ENCODE peak calls at places on chromosome 2, in six cellular contexts. D is colonic mucosa; P is CD4-positive, CD25-positive, alpha-beta regulatory T cell; O is ovary; H is stomach; I is neural progenitor cell. W is an unnamed sample.

GRCh38 chr2:204343685-204344084 is 201.6 kb upstream of the PARD3B start:
- DNase-seq in D (no peak), P (no peak), O (no peak), H (no peak), I (no peak), W (no peak)

GRCh38 chr2:173119069-173119807 is 43.6 kb downstream of the MAP3K20 start:
- DNase-seq in D (peak; percentile 20), P (no peak), O (peak; percentile 43), H (no peak), I (no peak), W (no peak)

GRCh38 chr2:29010946-29011649 is 30.0 kb downstream of the TOGARAM2 start:
- DNase-seq in D (no peak), P (no peak), O (peak; percentile 73), H (peak; percentile 38), I (peak; percentile 32), W (no peak)

GRCh38 chr2:118853647-118854367 is 6.4 kb upstream of the EN1 start:
- DNase-seq in D (no peak), P (no peak), O (no peak), H (no peak), I (peak; percentile 36), W (no peak)

GRCh38 chr2:728165-728564 is 51.0 kb upstream of the TMEM18 start:
- DNase-seq in D (no peak), P (no peak), O (no peak), H (no peak), I (no peak), W (no peak)

GRCh38 chr2:46748121-46748520 is 167.5 kb downstream of the MCFD2 start:
- DNase-seq in D (no peak), P (no peak), O (no peak), H (no peak), I (no peak), W (no peak)

GRCh38 chr2:131010566-131010965 is 82.7 kb downstream of the FAM168B start:
- DNase-seq in D (no peak), P (no peak), O (no peak), H (no peak), I (no peak), W (no peak)

GRCh38 chr2:208077286-208077685 is 47.0 kb downstream of the CRYGD start:
- DNase-seq in D (no peak), P (no peak), O (no peak), H (no peak), I (no peak), W (no peak)

GRCh38 chr2:156437272-156437671 is 1.1 kb downstream of the GPD2 start:
- DNase-seq in D (peak; percentile 34), P (no peak), O (no peak), H (peak; percentile 28), I (peak; percentile 5), W (no peak)

GRCh38 chr2:119028327-119029174 is 86.6 kb downstream of the MARCO start:
- DNase-seq in D (peak; percentile 50), P (no peak), O (peak; percentile 44), H (peak; percentile 59), I (peak; percentile 58), W (no peak)

GRCh38 chr2:32248299-32248698 is 16.4 kb downstream of the NLRC4 start:
- DNase-seq in D (peak; percentile 22), P (no peak), O (no peak), H (no peak), I (no peak), W (no peak)

GRCh38 chr2:75432761-75433361 is 127.9 kb downstream of the EVA1A start:
- DNase-seq in D (no peak), P (no peak), O (no peak), H (no peak), I (peak; percentile 75), W (no peak)

GRCh38 chr2:96267159-96267971 is 1.3 kb downstream of the CIAO1 start:
- DNase-seq in D (peak; percentile 34), P (peak; percentile 20), O (peak; percentile 45), H (peak; percentile 40), I (peak; percentile 62), W (no peak)

GRCh38 chr2:75541430-75541829 is 19.3 kb downstream of the EVA1A start:
- DNase-seq in D (no peak), P (no peak), O (no peak), H (no peak), I (no peak), W (no peak)

GRCh38 chr2:55842009-55842408 is 81.6 kb downstream of the EFEMP1 start:
- DNase-seq in D (no peak), P (no peak), O (no peak), H (no peak), I (no peak), W (no peak)

GRCh38 chr2:121356058-121356640 is 71.1 kb upstream of the TFCP2L1 start:
- DNase-seq in D (peak; percentile 76), P (no peak), O (no peak), H (peak; percentile 56), I (peak; percentile 82), W (no peak)

GRCh38 chr2:109045505-109045904 is 56.5 kb upstream of the EDAR start:
- DNase-seq in D (peak; percentile 63), P (no peak), O (no peak), H (no peak), I (no peak), W (no peak)

GRCh38 chr2:205424326-205424725 is 258.0 kb upstream of the NRP2 start:
- DNase-seq in D (no peak), P (no peak), O (no peak), H (no peak), I (no peak), W (no peak)

GRCh38 chr2:3284657-3285630 is 92.7 kb downstream of the EIPR1 start:
- DNase-seq in D (no peak), P (no peak), O (peak; percentile 19), H (peak; percentile 16), I (no peak), W (no peak)

GRCh38 chr2:129165001-129165400 is 814.5 kb upstream of the RAB6C start:
- DNase-seq in D (no peak), P (no peak), O (no peak), H (no peak), I (no peak), W (no peak)

GRCh38 chr2:170505631-170506270 is 209.4 kb upstream of the SP5 start:
- DNase-seq in D (peak; percentile 64), P (no peak), O (peak; percentile 85), H (no peak), I (peak; percentile 65), W (peak; percentile 96)

GRCh38 chr2:159010963-159011362 is 42.5 kb downstream of the TANC1 start:
- DNase-seq in D (no peak), P (no peak), O (no peak), H (no peak), I (no peak), W (no peak)

GRCh38 chr2:128474014-128474961 is 155.6 kb upstream of the HS6ST1 start:
- DNase-seq in D (peak; percentile 14), P (no peak), O (no peak), H (no peak), I (peak; percentile 1), W (no peak)

GRCh38 chr2:75064691-75065396 is 106.4 kb downstream of the POLE4 start:
- DNase-seq in D (peak; percentile 57), P (no peak), O (peak; percentile 41), H (peak; percentile 70), I (peak; percentile 64), W (peak; percentile 26)

GRCh38 chr2:117523267-117523666 is 291.2 kb upstream of the DDX18 start:
- DNase-seq in D (peak; percentile 94), P (no peak), O (peak; percentile 38), H (peak; percentile 94), I (no peak), W (peak; percentile 51)

GRCh38 chr2:193868833-193869232 is 1674.1 kb upstream of the TMEFF2 start:
- DNase-seq in D (no peak), P (no peak), O (no peak), H (no peak), I (no peak), W (no peak)

GRCh38 chr2:134919360-134920210 is 963 bp downstream of the CCNT2 start:
- DNase-seq in D (peak; percentile 60), P (peak; percentile 31), O (no peak), H (peak; percentile 51), I (no peak), W (no peak)

GRCh38 chr2:234026111-234026510 is 24.4 kb upstream of the SPP2 start:
- DNase-seq in D (no peak), P (no peak), O (no peak), H (no peak), I (no peak), W (no peak)
- H3K4me3 ChIP-seq in D (no peak overlapping the region), P (no peak overlapping the region), O (no peak overlapping the region), H (peak overlapping the region; percentile 24), I (no peak overlapping the region), W (no peak overlapping the region)

GRCh38 chr2:63980794-63981193 is 38.4 kb downstream of the VPS54 start:
- DNase-seq in D (no peak), P (no peak), O (no peak), H (no peak), I (no peak), W (no peak)

GRCh38 chr2:63975437-63976124 is 43.6 kb downstream of the VPS54 start:
- DNase-seq in D (no peak), P (no peak), O (no peak), H (no peak), I (no peak), W (no peak)

GRCh38 chr2:63976125-63976510 is 43.1 kb downstream of the VPS54 start:
- DNase-seq in D (no peak), P (no peak), O (no peak), H (no peak), I (no peak), W (no peak)

GRCh38 chr2:63981702-63982103 is 37.5 kb downstream of the VPS54 start:
- DNase-seq in D (no peak), P (no peak), O (no peak), H (no peak), I (no peak), W (no peak)

GRCh38 chr2:63977904-63978303 is 41.3 kb downstream of the VPS54 start:
- DNase-seq in D (no peak), P (peak; percentile 4), O (no peak), H (no peak), I (no peak), W (no peak)
- H3K4me3 ChIP-seq in D (no peak overlapping the region), P (peak overlapping the region; percentile 74), O (no peak overlapping the region), H (no peak overlapping the region), I (no peak overlapping the region), W (no peak overlapping the region)

GRCh38 chr2:168119519-168120141 is 127.8 kb downstream of the STK39 start:
- DNase-seq in D (peak; percentile 44), P (no peak), O (no peak), H (no peak), I (peak; percentile 74), W (no peak)
- H3K4me3 ChIP-seq in D (no peak overlapping the region), P (no peak overlapping the region), O (no peak overlapping the region), H (no peak overlapping the region), I (no peak overlapping the region), W (no peak overlapping the region)

GRCh38 chr2:39778775-39779751 is at the start of gene THUMPD2:
- DNase-seq in D (peak; percentile 64), P (peak; percentile 25), O (peak; percentile 88), H (peak; percentile 69), I (peak; percentile 89), W (peak; percentile 57)

GRCh38 chr2:39779926-39780325 is 868 bp upstream of the THUMPD2 start:
- DNase-seq in D (no peak), P (no peak), O (no peak), H (no peak), I (no peak), W (no peak)

GRCh38 chr2:39782591-39782990 is 3.5 kb upstream of the THUMPD2 start:
- DNase-seq in D (no peak), P (no peak), O (no peak), H (no peak), I (no peak), W (no peak)

GRCh38 chr2:39781697-39782096 is 2.6 kb upstream of the THUMPD2 start:
- DNase-seq in D (no peak), P (no peak), O (no peak), H (no peak), I (no peak), W (no peak)

GRCh38 chr2:39780825-39781600 is 2.0 kb upstream of the THUMPD2 start:
- DNase-seq in D (no peak), P (no peak), O (no peak), H (no peak), I (no peak), W (no peak)
- H3K4me3 ChIP-seq in D (no peak overlapping the region), P (peak overlapping the region; percentile 32), O (peak overlapping the region; percentile 15), H (no peak overlapping the region), I (no peak overlapping the region), W (peak overlapping the region; percentile 24)

W was measured in dorsolateral prefrontal cortex.